ENCODE peak calls at places on chromosome 4, in five cellular contexts. H is GM23248, O is GM12878, T is tibial artery, F is OCI-LY7. K is an unnamed sample.

GRCh38 chr4:171517883-171518282 is 295.3 kb upstream of the GALNTL6 start:
- DNase-seq in H (no peak), O (no peak), T (no peak), F (no peak), K (no peak)

GRCh38 chr4:1400861-1401408 is 5.3 kb downstream of the NKX1-1 start:
- DNase-seq in H (no peak), O (no peak), T (no peak), F (no peak), K (no peak)

GRCh38 chr4:141636077-141636770 is at the start of gene IL15:
- DNase-seq in H (peak), O (no peak), T (peak), F (no peak), K (peak)

GRCh38 chr4:29058519-29058918 is 1661.7 kb upstream of the PCDH7 start:
- DNase-seq in H (no peak), O (no peak), T (no peak), F (no peak), K (no peak)

GRCh38 chr4:163157157-163157556 is 9.5 kb downstream of the NAF1 start:
- DNase-seq in H (peak), O (no peak), T (no peak), F (no peak), K (no peak)

GRCh38 chr4:24802648-24803047 is 7.3 kb downstream of the SOD3 start:
- DNase-seq in H (no peak), O (no peak), T (no peak), F (no peak), K (no peak)

GRCh38 chr4:177367336-177367735 is 57.7 kb downstream of the NEIL3 start:
- DNase-seq in H (peak), O (no peak), T (no peak), F (peak), K (peak)

GRCh38 chr4:174946246-174946645 is 28.1 kb downstream of the ADAM29 start:
- DNase-seq in H (no peak), O (no peak), T (no peak), F (peak), K (no peak)

GRCh38 chr4:77669911-77670590 is 64.4 kb downstream of the CXCL13 start:
- DNase-seq in H (no peak), O (no peak), T (no peak), F (no peak), K (no peak)

GRCh38 chr4:128623508-128624215 is 185.8 kb upstream of the JADE1 start:
- DNase-seq in H (no peak), O (no peak), T (no peak), F (no peak), K (no peak)

GRCh38 chr4:186725422-186726149 is 1.9 kb upstream of the FAT1 start:
- DNase-seq in H (peak), O (no peak), T (peak), F (no peak), K (no peak)

GRCh38 chr4:1567808-1568581 is 116.1 kb downstream of the FAM53A start:
- DNase-seq in H (peak), O (no peak), T (no peak), F (no peak), K (no peak)

GRCh38 chr4:145609494-145610427 is 9.4 kb upstream of the MMAA start:
- DNase-seq in H (peak), O (peak), T (peak), F (peak), K (peak)

GRCh38 chr4:137070614-137071013 is 461.7 kb downstream of the PCDH18 start:
- DNase-seq in H (no peak), O (no peak), T (no peak), F (no peak), K (no peak)

GRCh38 chr4:74374561-74375327 is 9.8 kb downstream of the EREG start:
- DNase-seq in H (peak), O (no peak), T (no peak), F (no peak), K (no peak)

GRCh38 chr4:124710911-124711310 is 1.6 kb downstream of the ANKRD50 start:
- DNase-seq in H (peak), O (no peak), T (no peak), F (no peak), K (no peak)

GRCh38 chr4:186854256-186854655 is 130.6 kb upstream of the FAT1 start:
- DNase-seq in H (no peak), O (no peak), T (no peak), F (no peak), K (no peak)

GRCh38 chr4:88110826-88111225 is 47.6 kb downstream of the ABCG2 start:
- DNase-seq in H (no peak), O (no peak), T (no peak), F (no peak), K (no peak)

DNA sequence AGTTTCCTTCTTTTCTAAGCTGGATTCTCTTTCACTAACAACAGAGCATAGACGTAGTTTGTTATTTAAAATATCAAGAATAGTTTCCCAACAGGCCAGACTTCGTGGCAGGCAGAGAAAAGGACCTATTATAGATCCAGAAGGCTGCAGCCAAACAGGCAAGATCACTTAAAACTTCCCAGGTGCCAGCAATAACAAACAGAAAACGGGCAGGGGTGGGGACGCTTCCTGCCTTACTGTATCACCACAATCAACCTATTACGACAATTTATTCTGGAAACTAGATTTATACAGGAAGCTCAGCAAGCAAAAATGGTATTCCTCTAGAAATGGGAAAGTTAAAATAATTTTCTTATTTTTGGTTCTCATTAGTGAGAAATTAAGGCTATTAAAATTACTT is 22.1 kb downstream of the RWDD4 start:
- DNase-seq in H (peak), O (no peak), T (no peak), F (no peak), K (no peak)
- H3K4me3 ChIP-seq in H (no peak), O (no peak), T (peak), F (no peak), K (no peak)

DNA sequence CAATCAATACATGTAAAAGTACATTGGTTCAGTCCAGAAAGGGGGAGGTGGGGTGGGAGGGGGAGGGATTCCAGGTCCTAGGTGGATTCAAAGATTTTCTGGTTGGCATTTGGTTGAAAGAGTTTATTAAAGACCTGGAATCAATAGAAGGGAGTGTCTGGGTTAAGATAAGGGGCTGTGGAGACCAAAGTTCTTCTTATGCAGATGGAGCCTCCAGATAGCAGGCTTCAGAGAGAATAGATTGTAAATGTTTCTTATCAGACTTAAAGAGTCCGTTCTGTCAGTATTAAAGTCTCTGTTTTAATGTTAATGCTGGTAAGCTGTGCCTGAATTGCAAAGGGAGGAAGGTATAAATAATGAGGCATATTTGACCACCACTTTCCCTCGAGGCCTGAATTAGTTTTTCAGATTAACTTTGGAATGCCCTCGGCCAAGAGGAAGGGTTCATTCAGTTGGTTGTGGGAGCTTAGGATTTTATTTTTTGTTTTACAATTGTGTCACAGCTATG is 169.9 kb downstream of the AASDH start:
- DNase-seq in H (no peak), O (no peak), T (no peak), F (no peak), K (no peak)
- H3K4me3 ChIP-seq in H (no peak), O (no peak), T (no peak), F (no peak), K (no peak)

GRCh38 chr4:184453402-184454160 is 20.8 kb downstream of the IRF2 start:
- DNase-seq in H (peak), O (no peak), T (no peak), F (peak), K (peak)
- H3K4me3 ChIP-seq in H (peak), O (peak), T (no peak), F (peak), K (peak)

DNA sequence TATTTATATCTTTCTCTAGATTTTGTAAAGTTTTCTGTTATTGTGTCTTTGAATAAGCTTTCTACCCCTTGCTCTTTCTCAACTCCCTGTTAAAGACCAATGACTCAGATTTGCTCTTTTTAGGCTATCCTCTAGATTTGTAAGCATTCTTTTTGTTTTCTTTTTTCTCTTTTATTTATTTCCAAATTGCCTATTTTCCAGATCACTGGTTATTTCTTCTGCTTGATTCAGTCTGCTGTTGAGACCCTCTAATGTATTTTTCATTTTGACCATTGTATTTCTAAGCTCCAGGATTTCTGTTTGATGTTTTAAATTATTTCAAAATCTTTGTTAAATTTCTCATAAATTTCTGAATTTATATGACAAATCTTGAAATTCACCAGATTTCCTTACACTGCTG is 462.6 kb upstream of the GALNT7 start:
- DNase-seq in H (no peak), O (no peak), T (no peak), F (peak), K (no peak)
- H3K4me3 ChIP-seq in H (no peak), O (no peak), T (no peak), F (no peak), K (no peak)

GRCh38 chr4:8110071-8110986 is 48.3 kb downstream of the ABLIM2 start:
- DNase-seq in H (peak), O (no peak), T (no peak), F (peak), K (no peak)
- H3K4me3 ChIP-seq in H (no peak), O (no peak), T (no peak), F (no peak), K (no peak)

GRCh38 chr4:157220026-157220881 is at the start of gene GRIA2:
- DNase-seq in H (peak), O (no peak), T (no peak), F (no peak), K (no peak)
- H3K4me3 ChIP-seq in H (peak), O (no peak), T (peak), F (no peak), K (no peak)

GRCh38 chr4:99938243-99938753 is 8.1 kb downstream of the DNAJB14 start:
- DNase-seq in H (no peak), O (no peak), T (no peak), F (no peak), K (no peak)
- H3K4me3 ChIP-seq in H (no peak), O (no peak), T (no peak), F (no peak), K (no peak)

DNA sequence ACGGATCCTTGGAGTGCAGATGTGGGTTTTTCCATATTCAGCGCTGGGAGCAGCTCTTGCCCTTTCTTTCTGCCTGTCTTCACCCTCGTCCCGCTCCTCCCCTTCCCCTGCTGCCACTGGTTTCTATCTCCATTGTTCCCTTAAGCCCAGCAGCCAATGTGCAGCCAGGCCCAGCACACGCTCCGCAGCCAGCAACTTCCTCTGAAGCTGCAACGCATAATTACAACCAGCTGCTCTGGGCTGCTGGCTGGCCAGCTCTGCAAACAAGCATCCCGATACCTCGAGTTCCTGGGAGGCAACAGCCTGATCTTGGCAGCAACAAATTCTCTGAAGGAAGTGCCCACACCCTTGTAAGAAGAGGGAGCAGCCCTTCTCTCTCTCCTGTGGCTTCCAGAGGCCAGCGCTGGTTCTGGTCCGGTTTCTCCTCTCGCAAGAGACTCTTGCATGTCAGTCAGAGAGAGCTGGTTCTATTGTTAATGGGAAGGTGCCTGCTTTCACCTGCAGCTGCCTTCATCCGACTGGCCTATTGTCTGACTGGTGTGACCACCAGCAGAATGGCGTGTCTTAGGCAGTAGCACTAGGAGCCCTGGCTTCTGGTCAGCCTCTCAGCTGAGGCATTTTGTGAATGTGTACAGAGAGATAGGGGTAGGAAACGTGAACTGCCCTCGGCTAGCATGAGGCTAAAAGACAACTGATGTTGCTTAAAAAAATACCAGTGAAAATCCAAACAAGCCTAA is 83.8 kb upstream of the MAML3 start:
- DNase-seq in H (peak), O (no peak), T (peak), F (peak), K (no peak)
- H3K4me3 ChIP-seq in H (peak), O (no peak), T (peak), F (no peak), K (no peak)